ENCODE peak calls at places on chromosomes 7 and 10, in seven cellular contexts. K is upper lobe of right lung, M is heart right ventricle, E is epithelial cell of esophagus, D is brain microvascular endothelial cell, V is lower lobe of right lung, C is osteocyte. L is an unnamed sample.

GRCh38 chr10:70690584-70690983 is 18.3 kb downstream of the ADAMTS14 start:
- DNase-seq in K (no peak), M (no peak), E (no peak), D (no peak), V (no peak), C (no peak), L (no peak)

GRCh38 chr7:24732646-24733413 is 24.4 kb downstream of the GSDME start:
- DNase-seq in K (no peak), M (no peak), E (peak; percentile 86), D (peak; percentile 65), V (no peak), C (peak; percentile 56), L (peak; percentile 60)

GRCh38 chr10:15295540-15296325 is 75.4 kb downstream of the FAM171A1 start:
- DNase-seq in K (no peak), M (no peak), E (no peak), D (no peak), V (no peak), C (peak; percentile 27), L (no peak)

GRCh38 chr7:93799750-93800357 is 90.7 kb downstream of the TFPI2 start:
- DNase-seq in K (no peak), M (no peak), E (peak; percentile 35), D (no peak), V (no peak), C (no peak), L (peak; percentile 56)

GRCh38 chr10:46094931-46095755 is 49.1 kb upstream of the MSMB start:
- DNase-seq in K (no peak), M (no peak), E (peak; percentile 52), D (no peak), V (no peak), C (peak; percentile 81), L (no peak)

GRCh38 chr10:53719658-53720057 is 947.1 kb upstream of the MBL2 start:
- DNase-seq in K (no peak), M (no peak), E (no peak), D (no peak), V (no peak), C (no peak), L (no peak)

GRCh38 chr10:87750001-87750651 is 67.9 kb downstream of the ATAD1 start:
- DNase-seq in K (no peak), M (no peak), E (peak; percentile 54), D (no peak), V (no peak), C (no peak), L (peak; percentile 48)

GRCh38 chr10:30052062-30052461 is 7.3 kb downstream of the JCAD start:
- DNase-seq in K (no peak), M (no peak), E (peak; percentile 67), D (no peak), V (no peak), C (no peak), L (no peak)

GRCh38 chr10:15169555-15170407 is 1.3 kb upstream of the NMT2 start:
- DNase-seq in K (no peak), M (peak; percentile 12), E (no peak), D (no peak), V (no peak), C (no peak), L (no peak)

GRCh38 chr7:155333346-155334234 is 35.9 kb downstream of the INSIG1 start:
- DNase-seq in K (no peak), M (no peak), E (no peak), D (no peak), V (no peak), C (no peak), L (no peak)

GRCh38 chr10:7789390-7789789 is 1.4 kb downstream of the ATP5F1C start:
- DNase-seq in K (no peak), M (peak; percentile 66), E (peak; percentile 24), D (peak; percentile 43), V (no peak), C (no peak), L (peak; percentile 36)

GRCh38 chr10:95475827-95476481 is 85.2 kb downstream of the SORBS1 start:
- DNase-seq in K (no peak), M (no peak), E (no peak), D (no peak), V (no peak), C (no peak), L (no peak)

GRCh38 chr10:95476482-95477174 is 84.5 kb downstream of the SORBS1 start:
- DNase-seq in K (no peak), M (no peak), E (no peak), D (no peak), V (no peak), C (no peak), L (no peak)

GRCh38 chr10:95478185-95478584 is 83.0 kb downstream of the SORBS1 start:
- DNase-seq in K (no peak), M (no peak), E (peak; percentile 34), D (no peak), V (no peak), C (no peak), L (no peak)

GRCh38 chr10:95478935-95479334 is 82.2 kb downstream of the SORBS1 start:
- DNase-seq in K (no peak), M (peak; percentile 72), E (no peak), D (no peak), V (no peak), C (no peak), L (no peak)

GRCh38 chr10:95477175-95477520 is 84.0 kb downstream of the SORBS1 start:
- DNase-seq in K (no peak), M (no peak), E (no peak), D (no peak), V (no peak), C (no peak), L (no peak)
- TF ChIP-seq CTCF in K (no peak), M (no peak), E (no peak), D (no peak), V (no peak), C (no peak), L (no peak)

GRCh38 chr7:116341222-116341907 is 131.0 kb downstream of the TES start:
- DNase-seq in K (no peak), M (no peak), E (peak; percentile 32), D (no peak), V (no peak), C (no peak), L (peak; percentile 38)
- TF ChIP-seq CTCF in K (peak; percentile 11), M (peak; percentile 20), E (peak; percentile 25), D (peak; percentile 61), V (peak; percentile 9), C (peak; percentile 17), L (peak; percentile 30)

DNA sequence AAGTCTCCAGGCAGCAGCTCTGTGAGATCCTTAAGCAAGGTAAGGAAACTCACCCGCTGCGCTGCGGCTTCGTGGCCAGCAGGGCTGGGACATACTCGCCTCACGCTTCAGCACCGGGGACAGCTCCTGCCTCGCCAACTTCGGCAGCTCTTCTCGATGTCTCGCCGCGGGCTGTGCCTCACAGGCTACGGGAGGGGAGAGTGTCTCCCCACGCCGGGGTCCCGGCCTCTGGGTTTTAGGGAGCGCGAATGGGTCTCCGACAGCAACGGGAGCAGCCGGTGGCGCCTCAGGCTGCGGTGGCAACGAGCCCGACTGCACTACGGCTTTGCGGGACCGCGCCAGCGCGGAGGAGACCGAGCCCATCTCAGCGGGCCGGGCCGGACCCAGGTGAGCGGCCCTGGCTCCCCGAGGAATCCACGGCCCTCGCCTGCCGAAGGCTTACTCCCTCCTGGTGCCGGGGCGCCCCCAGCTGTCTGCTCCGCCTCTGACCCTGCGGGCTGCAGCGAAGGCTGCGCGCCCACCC is 62.4 kb downstream of the LSM5 start:
- DNase-seq in K (peak; percentile 86), M (peak; percentile 77), E (peak; percentile 92), D (peak; percentile 81), V (peak; percentile 75), C (peak; percentile 95), L (peak; percentile 85)
- TF ChIP-seq CTCF in K (peak; percentile 17), M (peak; percentile 35), E (peak; percentile 74), D (peak; percentile 78), V (peak; percentile 25), C (peak; percentile 54), L (peak; percentile 72)

GRCh38 chr7:444606-445005 is 75.0 kb downstream of the PDGFA start:
- DNase-seq in K (no peak), M (no peak), E (no peak), D (no peak), V (no peak), C (no peak), L (no peak)

GRCh38 chr7:445563-446288 is 73.9 kb downstream of the PDGFA start:
- DNase-seq in K (no peak), M (no peak), E (no peak), D (no peak), V (no peak), C (no peak), L (no peak)

GRCh38 chr7:445020-445419 is 74.6 kb downstream of the PDGFA start:
- DNase-seq in K (no peak), M (no peak), E (no peak), D (no peak), V (no peak), C (no peak), L (no peak)

GRCh38 chr7:447523-447922 is 72.1 kb downstream of the PDGFA start:
- DNase-seq in K (no peak), M (no peak), E (no peak), D (no peak), V (no peak), C (no peak), L (no peak)

GRCh38 chr7:446289-446935 is 73.2 kb downstream of the PDGFA start:
- DNase-seq in K (no peak), M (no peak), E (no peak), D (no peak), V (no peak), C (no peak), L (no peak)
- TF ChIP-seq CTCF in K (no peak), M (no peak), E (no peak), D (no peak), V (no peak), C (no peak), L (no peak)

GRCh38 chr10:91088300-91089140 is 131.9 kb upstream of the PCGF5 start:
- DNase-seq in K (no peak), M (peak; percentile 55), E (no peak), D (peak; percentile 12), V (no peak), C (no peak), L (peak; percentile 29)

GRCh38 chr10:91096263-91096662 is 124.2 kb upstream of the PCGF5 start:
- DNase-seq in K (no peak), M (no peak), E (no peak), D (no peak), V (no peak), C (no peak), L (no peak)

GRCh38 chr10:91091780-91092179 is 128.7 kb upstream of the PCGF5 start:
- DNase-seq in K (no peak), M (no peak), E (no peak), D (no peak), V (no peak), C (no peak), L (no peak)

GRCh38 chr10:91090761-91091529 is 129.5 kb upstream of the PCGF5 start:
- DNase-seq in K (no peak), M (no peak), E (no peak), D (peak; percentile 11), V (no peak), C (no peak), L (peak; percentile 18)
- TF ChIP-seq CTCF in K (no peak), M (peak; percentile 21), E (peak; percentile 33), D (peak; percentile 61), V (no peak), C (peak; percentile 37), L (peak; percentile 33)

L was measured in cardiac fibroblast.